ENCODE peak calls at places on chromosome 5, in five cellular contexts. M is neuronal stem cell, S is mesenchymal stem cell, G is mesendoderm, P is IMR-90. Q is an unnamed sample.

GRCh38 chr5:107592515-107592914 is 78.2 kb downstream of the EFNA5 start:
- DNase-seq in P (no peak), S (no peak), M (no peak), G (no peak), Q (no peak)

GRCh38 chr5:18141260-18141659 is 507.0 kb downstream of the TAF11L14 start:
- DNase-seq in S (no peak), M (no peak), G (no peak), P (no peak), Q (no peak)

GRCh38 chr5:93078082-93079038 is 502.7 kb downstream of the NR2F1-AS1 start:
- DNase-seq in P (peak), S (peak), M (no peak), G (peak), Q (no peak)

GRCh38 chr5:59956130-59956773 is 62.7 kb upstream of the PDE4D start:
- DNase-seq in S (no peak), P (no peak), M (no peak), G (no peak), Q (no peak)

GRCh38 chr5:74206571-74207550 is 433.7 kb downstream of the ENC1 start:
- DNase-seq in M (no peak), G (no peak), S (no peak), P (peak), Q (no peak)

GRCh38 chr5:78666041-78666444 is 17.5 kb upstream of the LHFPL2 start:
- DNase-seq in S (peak), M (no peak), P (peak), G (peak), Q (no peak)

GRCh38 chr5:156477196-156477595 is 150.2 kb downstream of the SGCD start:
- DNase-seq in G (no peak), M (no peak), S (peak), P (peak), Q (no peak)

GRCh38 chr5:135264451-135265445 is 134.3 kb downstream of the MACROH2A1 start:
- DNase-seq in S (peak), G (no peak), M (no peak), P (peak), Q (no peak)

GRCh38 chr5:181260720-181261319 is at the start of gene TRIM52:
- DNase-seq in P (peak), G (peak), M (peak), S (peak), Q (peak)

GRCh38 chr5:148469446-148470062 is 85.8 kb downstream of the FBXO38 start:
- DNase-seq in M (no peak), G (peak), P (peak), S (peak), Q (no peak)

GRCh38 chr5:172795401-172795977 is 24.5 kb upstream of the DUSP1 start:
- DNase-seq in M (no peak), G (peak), P (peak), S (peak), Q (no peak)

GRCh38 chr5:56637321-56637920 is 177.9 kb upstream of the MAP3K1 start:
- DNase-seq in P (peak), G (peak), S (no peak), M (no peak), Q (no peak)

GRCh38 chr5:73120222-73121108 is at the start of gene TMEM171:
- DNase-seq in P (peak), S (peak), G (peak), M (peak), Q (peak)

GRCh38 chr5:126514159-126515141 is 80.6 kb downstream of the ALDH7A1 start:
- DNase-seq in S (peak), M (no peak), P (peak), G (peak), Q (no peak)

GRCh38 chr5:147303976-147304375 is 69.2 kb downstream of the STK32A start:
- DNase-seq in M (no peak), S (peak), P (peak), G (no peak), Q (no peak)

GRCh38 chr5:2797981-2798380 is 46.5 kb upstream of the IRX2 start:
- DNase-seq in G (no peak), M (no peak), P (no peak), S (no peak), Q (no peak)

GRCh38 chr5:111946556-111946955 is 189.6 kb upstream of the NREP start:
- DNase-seq in M (no peak), G (no peak), S (no peak), P (no peak), Q (no peak)

GRCh38 chr5:172607213-172607793 is 33.8 kb upstream of the NEURL1B start:
- DNase-seq in G (no peak), P (peak), M (no peak), S (no peak), Q (peak)

GRCh38 chr5:165029471-165029870 is 1524.1 kb downstream of the MAT2B start:
- DNase-seq in S (peak), M (peak), P (peak), G (peak), Q (peak)

GRCh38 chr5:76403963-76404693 is 1.0 kb downstream of the IQGAP2 start:
- DNase-seq in S (no peak), P (no peak), G (peak), M (peak), Q (peak)

GRCh38 chr5:172776235-172776594 is 5.2 kb upstream of the DUSP1 start:
- DNase-seq in M (no peak), S (no peak), G (no peak), P (no peak), Q (no peak)

GRCh38 chr5:98827161-98827560 is 53.7 kb downstream of the RGMB start:
- DNase-seq in P (peak), S (peak), M (peak), G (peak), Q (no peak)

GRCh38 chr5:103289024-103289423 is 30.5 kb downstream of the MACIR start:
- DNase-seq in S (no peak), P (no peak), G (no peak), M (no peak), Q (no peak)

GRCh38 chr5:54756301-54756700 is 229.1 kb downstream of the ESM1 start:
- DNase-seq in P (no peak), S (no peak), G (no peak), M (no peak), Q (no peak)
- H3K23ac ChIP-seq in P (peak), S (no peak), G (no peak), M (no peak), Q (no peak)

DNA sequence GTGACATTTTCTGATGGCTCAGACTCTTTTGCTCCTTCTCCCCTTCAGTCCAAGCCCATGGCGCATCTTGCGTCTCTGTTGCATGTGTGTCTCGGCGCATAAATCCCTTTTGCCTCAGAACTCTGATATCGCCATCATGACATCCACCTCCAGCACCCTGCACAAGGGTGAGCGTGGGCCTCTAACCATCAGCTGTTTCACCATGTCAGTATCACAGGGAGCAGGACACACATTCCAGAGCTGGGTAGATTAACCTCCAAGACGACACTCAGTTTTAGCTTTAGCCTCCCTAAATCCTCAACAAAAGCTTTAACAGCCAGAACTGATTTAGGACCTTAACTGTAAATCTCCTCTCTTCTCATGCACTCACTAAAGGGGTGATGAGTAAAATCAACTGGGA is 239.0 kb downstream of the EBF1 start:
- DNase-seq in G (no peak), P (no peak), S (no peak), M (no peak), Q (no peak)
- H3K23ac ChIP-seq in G (no peak), P (no peak), S (no peak), M (no peak), Q (no peak)

DNA sequence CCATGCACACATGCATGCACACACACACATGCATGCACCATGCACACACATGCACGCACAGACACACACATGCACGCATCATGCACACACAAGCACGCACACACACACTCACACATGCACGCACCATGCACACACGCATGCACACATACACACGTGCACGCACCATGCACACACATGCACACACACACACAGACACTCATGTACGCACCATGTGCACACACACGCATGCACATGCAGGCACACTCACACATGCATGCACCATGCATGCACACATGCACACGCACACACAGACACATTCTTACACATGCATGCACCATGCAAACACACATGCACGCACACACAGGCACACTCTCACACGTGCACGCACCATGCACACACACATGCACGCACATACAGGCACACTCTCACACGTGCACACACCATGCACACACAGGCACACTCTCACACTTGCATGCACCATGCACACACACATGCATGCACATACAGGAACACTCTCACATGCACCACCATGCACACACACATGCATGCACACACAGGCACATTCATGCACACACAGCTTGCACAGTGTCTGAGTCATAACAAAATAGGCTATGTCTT is 117.5 kb downstream of the TENT4A start:
- DNase-seq in G (no peak), S (no peak), P (no peak), M (no peak), Q (no peak)
- H3K23ac ChIP-seq in G (peak), S (no peak), P (no peak), M (peak), Q (no peak)

DNA sequence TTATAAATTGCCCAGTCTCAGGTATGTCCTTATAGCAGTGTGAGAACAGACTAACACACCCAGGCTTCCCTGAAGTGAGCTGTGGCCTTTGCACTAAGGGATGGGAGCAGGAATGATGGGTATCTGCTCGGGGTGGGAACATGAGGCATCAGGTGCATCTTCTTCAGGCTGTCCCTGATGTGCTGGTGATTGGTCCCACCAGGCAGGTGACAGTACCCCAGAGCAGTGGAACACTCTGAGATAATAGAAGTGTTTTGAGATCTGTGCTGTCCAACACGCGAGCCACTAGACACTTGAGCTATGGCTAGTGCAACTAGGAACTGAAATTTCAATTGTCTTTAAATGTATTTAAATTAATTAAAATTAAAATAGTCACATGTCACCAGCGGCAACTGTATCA is 12.8 kb upstream of the MED10 start:
- DNase-seq in S (no peak), G (no peak), M (no peak), P (no peak), Q (no peak)
- H3K23ac ChIP-seq in S (no peak), G (no peak), M (no peak), P (no peak), Q (no peak)